ENCODE peak calls at places on chromosomes 3 and 15, in eight cellular contexts. O is tibial artery; Z is cardiac muscle cell; N is heart right ventricle; D is aorta; U is NT2/D1; B is SJSA1; Q is CD4-positive, CD25-positive, alpha-beta regulatory T cell. X is an unnamed sample.
A peak's percentile ranks its signal among the peaks of the same experiment; 100 is the strongest.

GRCh38 chr15:90001683-90002427 is 731 bp downstream of the ZNF710 start:
- DNase-seq in O (peak; percentile 82), Z (peak; percentile 66), N (peak; percentile 62), D (peak; percentile 88), U (peak; percentile 54), B (peak; percentile 60), Q (peak; percentile 70), X (no peak)

GRCh38 chr3:138950006-138950644 is 3.1 kb downstream of the FOXL2NB start:
- DNase-seq in O (no peak), Z (peak; percentile 70), N (no peak), D (peak; percentile 81), U (no peak), B (no peak), Q (peak; percentile 11), X (no peak)

GRCh38 chr3:129934234-129935123 is 40.0 kb upstream of the TRH start:
- DNase-seq in O (no peak), Z (peak; percentile 51), N (no peak), D (no peak), U (peak; percentile 30), B (no peak), Q (peak; percentile 24), X (no peak)

GRCh38 chr15:63072023-63072650 is 29.6 kb downstream of the TPM1 start:
- DNase-seq in O (no peak), Z (no peak), N (no peak), D (no peak), U (no peak), B (no peak), Q (no peak), X (no peak)

GRCh38 chr3:12370758-12371157 is 81.9 kb downstream of the PPARG start:
- DNase-seq in O (no peak), Z (no peak), N (peak; percentile 44), D (no peak), U (no peak), B (no peak), Q (no peak), X (no peak)

GRCh38 chr15:26628879-26629529 is 143.9 kb downstream of the GABRB3 start:
- DNase-seq in O (peak; percentile 86), Z (peak; percentile 67), N (peak; percentile 40), D (peak; percentile 83), U (no peak), B (no peak), Q (peak; percentile 41), X (peak; percentile 69)

GRCh38 chr3:118628704-118629341 is 405.8 kb downstream of the IGSF11 start:
- DNase-seq in O (no peak), Z (peak; percentile 86), N (peak; percentile 57), D (no peak), U (peak; percentile 89), B (peak; percentile 47), Q (no peak), X (peak; percentile 40)

GRCh38 chr3:152270944-152271343 is 2.2 kb downstream of the MBNL1 start:
- DNase-seq in O (no peak), Z (no peak), N (no peak), D (no peak), U (no peak), B (no peak), Q (no peak), X (no peak)

GRCh38 chr3:27221264-27221932 is 147.8 kb downstream of the NEK10 start:
- DNase-seq in O (no peak), Z (no peak), N (no peak), D (no peak), U (no peak), B (no peak), Q (no peak), X (no peak)

GRCh38 chr3:32910954-32911353 is 40.5 kb upstream of the CCR4 start:
- DNase-seq in O (no peak), Z (no peak), N (no peak), D (no peak), U (no peak), B (no peak), Q (no peak), X (no peak)

GRCh38 chr3:73600293-73600938 is 24.3 kb downstream of the PDZRN3 start:
- DNase-seq in O (no peak), Z (no peak), N (no peak), D (no peak), U (no peak), B (no peak), Q (no peak), X (no peak)

GRCh38 chr15:78056714-78057269 is 20.7 kb downstream of the TBC1D2B start:
- DNase-seq in O (peak; percentile 68), Z (no peak), N (peak; percentile 46), D (no peak), U (no peak), B (no peak), Q (no peak), X (no peak)

GRCh38 chr15:70322051-70322668 is 224.4 kb upstream of the TLE3 start:
- DNase-seq in O (no peak), Z (no peak), N (no peak), D (no peak), U (no peak), B (no peak), Q (no peak), X (peak; percentile 12)

GRCh38 chr3:195891431-195892104 is 16.8 kb downstream of the TNK2 start:
- DNase-seq in O (no peak), Z (no peak), N (no peak), D (no peak), U (no peak), B (no peak), Q (no peak), X (no peak)

GRCh38 chr3:31766654-31767053 is 214.4 kb downstream of the OSBPL10 start:
- DNase-seq in O (no peak), Z (no peak), N (no peak), D (no peak), U (no peak), B (no peak), Q (no peak), X (no peak)

GRCh38 chr3:44058022-44058867 is 183.4 kb upstream of the TOPAZ1 start:
- DNase-seq in O (no peak), Z (no peak), N (no peak), D (no peak), U (no peak), B (no peak), Q (no peak), X (no peak)

GRCh38 chr15:66614456-66615174 is 48.8 kb upstream of the LCTL start:
- DNase-seq in O (no peak), Z (no peak), N (no peak), D (no peak), U (no peak), B (no peak), Q (no peak), X (no peak)

GRCh38 chr3:186025161-186025560 is 83.7 kb downstream of the ETV5 start:
- DNase-seq in O (no peak), Z (no peak), N (no peak), D (no peak), U (no peak), B (no peak), Q (no peak), X (no peak)

GRCh38 chr3:63867225-63867624 is 3.6 kb downstream of the ATXN7 start:
- DNase-seq in O (no peak), Z (no peak), N (no peak), D (no peak), U (no peak), B (no peak), Q (no peak), X (no peak)
- H3K4me3 ChIP-seq in O (no peak overlapping the region), Z (no peak overlapping the region), N (no peak overlapping the region), D (no peak overlapping the region), U (no peak overlapping the region), B (no peak overlapping the region), Q (no peak overlapping the region), X (no peak overlapping the region)

DNA sequence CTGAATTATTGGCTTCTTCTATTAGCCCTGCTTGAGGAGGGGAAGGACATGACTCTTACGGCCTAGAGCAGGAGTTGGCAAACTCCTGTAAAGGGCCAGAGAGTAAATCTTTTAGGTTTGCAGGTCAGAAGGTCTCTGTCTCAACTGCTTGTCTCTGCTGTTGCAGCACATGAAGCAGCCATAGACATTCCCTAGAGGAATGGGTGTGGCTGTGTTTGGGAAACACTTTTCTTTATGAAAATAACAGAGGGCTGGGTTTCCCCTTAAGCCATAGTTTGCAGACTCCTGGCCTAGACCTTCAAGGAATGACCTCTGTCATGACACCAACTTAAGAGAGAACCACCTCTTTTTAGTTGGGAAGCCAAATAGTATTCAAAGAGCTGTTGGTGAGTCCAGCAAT is 10.3 kb downstream of the TRAK1 start:
- DNase-seq in O (no peak), Z (no peak), N (no peak), D (no peak), U (no peak), B (no peak), Q (no peak), X (no peak)
- H3K4me1 ChIP-seq in O (peaks cover 51% of the 10 kb centered on the region), Z (peaks cover 5% of the 10 kb centered on the region), N (peaks cover 66% of the 10 kb centered on the region), D (no peaks in the 10 kb centered on the region), U (no peaks in the 10 kb centered on the region), B (peaks cover 26% of the 10 kb centered on the region), Q (no peaks in the 10 kb centered on the region), X (no peaks in the 10 kb centered on the region)

DNA sequence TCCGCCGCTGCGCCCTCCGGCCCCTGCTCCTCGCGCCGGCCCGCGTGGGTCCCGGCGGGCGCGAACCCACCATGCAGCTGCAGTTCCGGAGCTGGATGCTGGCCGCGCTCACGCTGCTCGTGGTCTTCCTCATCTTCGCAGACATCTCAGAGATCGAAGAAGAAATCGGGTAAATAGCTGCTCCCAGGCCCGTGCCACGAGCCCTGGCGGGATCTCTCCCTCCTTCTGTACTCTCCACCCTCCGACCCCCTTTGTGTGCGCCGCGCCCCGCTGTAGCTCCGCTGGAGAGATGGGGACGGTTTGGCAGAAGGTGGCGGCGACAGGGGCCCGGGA is 279 bp downstream of the ST8SIA2 start:
- DNase-seq in O (no peak), Z (no peak), N (no peak), D (no peak), U (no peak), B (no peak), Q (no peak), X (no peak)
- H3K4me3 ChIP-seq in O (no peak overlapping the region), Z (peak overlapping the region; percentile 72), N (peak overlapping the region; percentile 19), D (no peak overlapping the region), U (peak overlapping the region; percentile 69), B (peak overlapping the region; percentile 57), Q (no peak overlapping the region), X (peak overlapping the region; percentile 57)

DNA sequence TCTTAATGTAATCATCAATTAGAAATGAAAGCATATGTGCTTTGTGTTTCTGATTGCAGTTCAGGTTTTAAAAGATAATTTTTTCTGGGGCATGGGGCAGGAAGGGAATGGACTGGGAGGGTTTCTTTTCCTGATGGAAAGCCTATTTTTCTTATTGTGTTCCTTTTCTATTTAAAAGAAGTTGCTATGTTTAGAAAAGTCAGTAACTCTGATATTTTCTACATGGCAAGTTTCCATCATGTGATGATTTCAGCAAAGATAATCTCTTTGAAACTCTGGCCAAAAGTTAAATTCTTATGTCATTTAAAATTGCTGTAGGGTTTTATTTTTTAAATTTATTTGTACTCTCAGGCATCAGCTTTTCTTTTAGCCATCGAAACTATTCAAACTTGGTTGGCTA is 601.3 kb downstream of the FOXP1 start:
- DNase-seq in O (no peak), Z (no peak), N (no peak), D (no peak), U (no peak), B (no peak), Q (no peak), X (no peak)
- H3K4me1 ChIP-seq in O (peaks cover 66% of the 10 kb centered on the region), Z (peaks cover 10% of the 10 kb centered on the region), N (peaks cover 26% of the 10 kb centered on the region), D (peaks cover 11% of the 10 kb centered on the region), U (no peaks in the 10 kb centered on the region), B (peaks cover 47% of the 10 kb centered on the region), Q (peaks cover 39% of the 10 kb centered on the region), X (no peaks in the 10 kb centered on the region)